ENCODE peak calls at places on chromosomes 12 and 14, in nine cellular contexts. One of them, this sample, is unnamed.

GRCh38 chr12:6078378-6079083 is 45.9 kb downstream of the VWF start:
- DNase-seq in stimulated activated CD4-positive, alpha-beta T cell treated with anti-CD3 and anti-CD28 coated beads, Interleukin-4, amount 100 ng/mL, for 48 hours: no peak
- DNase-seq in hypothalamus: no peak
- DNase-seq in activated T-cell treated with anti-CD3 and anti-CD28 coated beads, Interleukin-2, amount 50 U/mL, for 4 hours: no peak
- DNase-seq in AML-193: no peak
- DNase-seq in NCI-H2107: peak
- DNase-seq in mucosa of descending colon: no peak
- DNase-seq in NCI-H1092: no peak
- DNase-seq in kidney glomerular epithelial cell: no peak
- DNase-seq in this sample: no peak

GRCh38 chr12:124484067-124484466 is 83.3 kb downstream of the NCOR2 start:
- DNase-seq in kidney glomerular epithelial cell: no peak
- DNase-seq in hypothalamus: no peak
- DNase-seq in stimulated activated CD4-positive, alpha-beta T cell treated with anti-CD3 and anti-CD28 coated beads, Interleukin-4, amount 100 ng/mL, for 48 hours: no peak
- DNase-seq in AML-193: no peak
- DNase-seq in mucosa of descending colon: peak
- DNase-seq in activated T-cell treated with anti-CD3 and anti-CD28 coated beads, Interleukin-2, amount 50 U/mL, for 4 hours: no peak
- DNase-seq in NCI-H1092: no peak
- DNase-seq in NCI-H2107: no peak
- DNase-seq in this sample: no peak

GRCh38 chr12:7642876-7643309 is 22.8 kb downstream of the APOBEC1 start:
- DNase-seq in hypothalamus: no peak
- DNase-seq in NCI-H1092: no peak
- DNase-seq in AML-193: peak
- DNase-seq in kidney glomerular epithelial cell: no peak
- DNase-seq in stimulated activated CD4-positive, alpha-beta T cell treated with anti-CD3 and anti-CD28 coated beads, Interleukin-4, amount 100 ng/mL, for 48 hours: peak
- DNase-seq in NCI-H2107: no peak
- DNase-seq in activated T-cell treated with anti-CD3 and anti-CD28 coated beads, Interleukin-2, amount 50 U/mL, for 4 hours: no peak
- DNase-seq in mucosa of descending colon: no peak
- DNase-seq in this sample: no peak

GRCh38 chr12:86600664-86601231 is 344.6 kb upstream of the MGAT4C start:
- DNase-seq in activated T-cell treated with anti-CD3 and anti-CD28 coated beads, Interleukin-2, amount 50 U/mL, for 4 hours: no peak
- DNase-seq in stimulated activated CD4-positive, alpha-beta T cell treated with anti-CD3 and anti-CD28 coated beads, Interleukin-4, amount 100 ng/mL, for 48 hours: no peak
- DNase-seq in NCI-H1092: no peak
- DNase-seq in kidney glomerular epithelial cell: no peak
- DNase-seq in mucosa of descending colon: peak
- DNase-seq in hypothalamus: no peak
- DNase-seq in NCI-H2107: no peak
- DNase-seq in AML-193: no peak
- DNase-seq in this sample: no peak

GRCh38 chr12:52221912-52222457 is 11.1 kb upstream of the KRT7 start:
- DNase-seq in activated T-cell treated with anti-CD3 and anti-CD28 coated beads, Interleukin-2, amount 50 U/mL, for 4 hours: peak
- DNase-seq in mucosa of descending colon: no peak
- DNase-seq in NCI-H2107: no peak
- DNase-seq in hypothalamus: no peak
- DNase-seq in NCI-H1092: no peak
- DNase-seq in stimulated activated CD4-positive, alpha-beta T cell treated with anti-CD3 and anti-CD28 coated beads, Interleukin-4, amount 100 ng/mL, for 48 hours: peak
- DNase-seq in AML-193: peak
- DNase-seq in kidney glomerular epithelial cell: peak
- DNase-seq in this sample: no peak

GRCh38 chr12:19428261-19428660 is 11.0 kb upstream of the AEBP2 start:
- DNase-seq in stimulated activated CD4-positive, alpha-beta T cell treated with anti-CD3 and anti-CD28 coated beads, Interleukin-4, amount 100 ng/mL, for 48 hours: no peak
- DNase-seq in AML-193: peak
- DNase-seq in hypothalamus: no peak
- DNase-seq in kidney glomerular epithelial cell: no peak
- DNase-seq in NCI-H1092: no peak
- DNase-seq in NCI-H2107: no peak
- DNase-seq in mucosa of descending colon: no peak
- DNase-seq in activated T-cell treated with anti-CD3 and anti-CD28 coated beads, Interleukin-2, amount 50 U/mL, for 4 hours: no peak
- DNase-seq in this sample: no peak

GRCh38 chr12:94078138-94078723 is 70.1 kb upstream of the PLXNC1 start:
- DNase-seq in NCI-H2107: no peak
- DNase-seq in activated T-cell treated with anti-CD3 and anti-CD28 coated beads, Interleukin-2, amount 50 U/mL, for 4 hours: no peak
- DNase-seq in NCI-H1092: no peak
- DNase-seq in stimulated activated CD4-positive, alpha-beta T cell treated with anti-CD3 and anti-CD28 coated beads, Interleukin-4, amount 100 ng/mL, for 48 hours: no peak
- DNase-seq in AML-193: no peak
- DNase-seq in kidney glomerular epithelial cell: no peak
- DNase-seq in hypothalamus: no peak
- DNase-seq in mucosa of descending colon: no peak
- DNase-seq in this sample: peak

GRCh38 chr12:132921685-132922084 is 34.3 kb upstream of the CHFR start:
- DNase-seq in AML-193: no peak
- DNase-seq in mucosa of descending colon: no peak
- DNase-seq in hypothalamus: no peak
- DNase-seq in activated T-cell treated with anti-CD3 and anti-CD28 coated beads, Interleukin-2, amount 50 U/mL, for 4 hours: no peak
- DNase-seq in NCI-H1092: no peak
- DNase-seq in stimulated activated CD4-positive, alpha-beta T cell treated with anti-CD3 and anti-CD28 coated beads, Interleukin-4, amount 100 ng/mL, for 48 hours: no peak
- DNase-seq in kidney glomerular epithelial cell: no peak
- DNase-seq in NCI-H2107: no peak
- DNase-seq in this sample: no peak

GRCh38 chr12:54932691-54933090 is 51.9 kb downstream of the TESPA1 start:
- DNase-seq in activated T-cell treated with anti-CD3 and anti-CD28 coated beads, Interleukin-2, amount 50 U/mL, for 4 hours: no peak
- DNase-seq in NCI-H1092: no peak
- DNase-seq in kidney glomerular epithelial cell: no peak
- DNase-seq in AML-193: no peak
- DNase-seq in NCI-H2107: no peak
- DNase-seq in hypothalamus: no peak
- DNase-seq in mucosa of descending colon: no peak
- DNase-seq in stimulated activated CD4-positive, alpha-beta T cell treated with anti-CD3 and anti-CD28 coated beads, Interleukin-4, amount 100 ng/mL, for 48 hours: no peak
- DNase-seq in this sample: no peak

GRCh38 chr14:42533476-42533875 is 926.8 kb downstream of the LRFN5 start:
- DNase-seq in kidney glomerular epithelial cell: no peak
- DNase-seq in hypothalamus: no peak
- DNase-seq in AML-193: no peak
- DNase-seq in NCI-H2107: no peak
- DNase-seq in stimulated activated CD4-positive, alpha-beta T cell treated with anti-CD3 and anti-CD28 coated beads, Interleukin-4, amount 100 ng/mL, for 48 hours: no peak
- DNase-seq in activated T-cell treated with anti-CD3 and anti-CD28 coated beads, Interleukin-2, amount 50 U/mL, for 4 hours: no peak
- DNase-seq in mucosa of descending colon: no peak
- DNase-seq in NCI-H1092: no peak
- DNase-seq in this sample: no peak

GRCh38 chr14:75820761-75821160 is 159.7 kb downstream of the TTLL5 start:
- DNase-seq in AML-193: no peak
- DNase-seq in mucosa of descending colon: no peak
- DNase-seq in kidney glomerular epithelial cell: no peak
- DNase-seq in NCI-H2107: no peak
- DNase-seq in hypothalamus: no peak
- DNase-seq in stimulated activated CD4-positive, alpha-beta T cell treated with anti-CD3 and anti-CD28 coated beads, Interleukin-4, amount 100 ng/mL, for 48 hours: no peak
- DNase-seq in NCI-H1092: no peak
- DNase-seq in activated T-cell treated with anti-CD3 and anti-CD28 coated beads, Interleukin-2, amount 50 U/mL, for 4 hours: no peak
- DNase-seq in this sample: no peak